ENCODE peak calls at places on chromosomes 7 and 10, in six cellular contexts. Z, C, H, L, G and Q are unnamed samples.
A peak's percentile ranks its signal among the peaks of the same experiment; 100 is the strongest.

GRCh38 chr7:32513205-32513604 is 17.9 kb downstream of the AVL9 start:
- DNase-seq in G (no peak), C (no peak), Z (no peak), H (no peak), L (no peak), Q (no peak)

GRCh38 chr7:149625339-149625946 is 127.8 kb upstream of the ZNF746 start:
- DNase-seq in G (peak; percentile 65), C (peak; percentile 54), Z (peak; percentile 21), H (peak; percentile 32), L (peak; percentile 45), Q (peak; percentile 35)

GRCh38 chr7:36967387-36967786 is 243.1 kb upstream of the AOAH start:
- DNase-seq in G (peak; percentile 76), C (peak; percentile 62), H (peak; percentile 52), L (peak; percentile 35), Z (peak; percentile 29), Q (peak; percentile 49)

GRCh38 chr7:139224219-139224618 is 6.8 kb upstream of the UBN2 start:
- DNase-seq in G (no peak), C (no peak), Z (no peak), H (no peak), L (no peak), Q (no peak)

GRCh38 chr10:22320591-22321155 is at the start of gene BMI1:
- DNase-seq in Z (no peak), L (peak; percentile 81), C (peak; percentile 70), G (peak; percentile 85), H (peak; percentile 28), Q (no peak)

GRCh38 chr7:99752354-99752753 is 17.4 kb upstream of the CYP3A7 start:
- DNase-seq in H (no peak), Z (no peak), C (peak; percentile 17), L (no peak), G (peak; percentile 46), Q (no peak)

GRCh38 chr10:46538723-46539426 is 17.6 kb downstream of the GPRIN2 start:
- DNase-seq in C (peak; percentile 35), Z (no peak), H (no peak), G (no peak), L (no peak), Q (no peak)

GRCh38 chr7:129495987-129496386 is 6.3 kb upstream of the SMKR1 start:
- DNase-seq in H (no peak), C (no peak), L (no peak), Z (no peak), G (no peak), Q (no peak)

GRCh38 chr10:86857097-86857825 is 100.2 kb downstream of the MMRN2 start:
- DNase-seq in G (peak; percentile 47), H (no peak), L (no peak), C (peak; percentile 88), Z (no peak), Q (no peak)

GRCh38 chr10:77339156-77339555 is 298.5 kb downstream of the KCNMA1 start:
- DNase-seq in L (no peak), Z (no peak), H (no peak), C (no peak), G (no peak), Q (no peak)

GRCh38 chr7:150737265-150738055 is at the start of gene GIMAP5:
- DNase-seq in Z (no peak), H (no peak), G (no peak), C (no peak), L (no peak), Q (no peak)

GRCh38 chr7:15921576-15921975 is 235.1 kb upstream of the MEOX2 start:
- DNase-seq in Z (peak; percentile 10), L (no peak), H (peak; percentile 13), G (no peak), C (peak; percentile 54), Q (no peak)

GRCh38 chr7:134016223-134016941 is 110.8 kb upstream of the LRGUK start:
- DNase-seq in H (peak; percentile 11), C (peak; percentile 39), G (peak; percentile 43), L (no peak), Z (no peak), Q (peak; percentile 46)

GRCh38 chr7:158109364-158110033 is 478.1 kb downstream of the PTPRN2 start:
- DNase-seq in L (no peak), H (no peak), Z (peak; percentile 2), C (no peak), G (no peak), Q (no peak)

GRCh38 chr10:107160866-107161265 is 3.6 kb downstream of the SORCS1 start:
- DNase-seq in G (no peak), Z (no peak), L (no peak), H (no peak), C (no peak), Q (no peak)

GRCh38 chr10:107157071-107157470 is 7.4 kb downstream of the SORCS1 start:
- DNase-seq in C (no peak), H (no peak), Z (no peak), L (no peak), G (no peak), Q (no peak)

GRCh38 chr10:107163904-107164861 is at the start of gene SORCS1:
- DNase-seq in H (no peak), C (no peak), Z (no peak), L (peak; percentile 34), G (no peak), Q (peak; percentile 50)

GRCh38 chr10:107163086-107163880 is 1.2 kb downstream of the SORCS1 start:
- DNase-seq in H (no peak), Z (no peak), G (no peak), C (no peak), L (no peak), Q (no peak)

DNA sequence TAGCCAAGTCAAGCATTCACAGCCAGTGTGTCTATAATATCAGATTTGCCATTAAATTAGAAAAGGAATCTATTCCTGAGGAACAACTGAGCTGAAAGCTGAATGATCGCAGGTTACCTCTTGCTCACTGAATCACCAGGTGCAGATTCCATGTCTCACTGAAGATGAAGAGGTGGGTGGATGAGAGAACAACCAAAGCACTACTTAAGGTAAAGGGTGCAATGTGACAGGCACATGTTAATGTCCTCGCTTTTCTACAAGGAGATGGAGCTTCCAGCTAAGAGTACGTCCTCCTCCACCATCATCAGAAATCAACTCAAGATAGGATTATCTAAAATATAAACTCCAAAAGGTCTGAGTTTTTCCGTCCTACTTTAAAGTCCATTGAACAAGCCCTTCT is 4.6 kb downstream of the SORCS1 start:
- DNase-seq in H (no peak), G (no peak), Z (no peak), L (no peak), C (no peak), Q (no peak)
- TF ChIP-seq CTCF in H (no peak), G (no peak), Z (no peak), L (no peak), C (no peak), Q (no peak)

DNA sequence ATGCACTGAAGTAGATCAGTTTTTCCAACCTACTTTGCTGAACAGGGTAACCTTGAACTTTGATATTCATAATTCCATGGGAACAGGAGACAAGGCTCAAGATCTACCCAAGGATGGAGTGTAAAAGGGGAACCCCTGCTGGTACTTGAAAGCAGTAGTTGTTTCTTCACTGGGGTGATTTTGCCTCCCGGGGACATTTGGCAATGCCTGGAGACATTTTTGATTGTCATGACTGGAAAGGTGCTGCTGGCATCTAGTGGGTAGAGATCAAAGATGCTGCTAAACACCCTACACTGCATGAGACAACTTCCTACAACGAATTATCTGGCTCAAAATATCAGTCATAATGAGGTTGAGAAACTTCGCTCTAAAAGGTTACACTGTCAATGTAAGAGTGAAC is 214.8 kb upstream of the CTBP2 start:
- DNase-seq in G (peak; percentile 11), C (peak; percentile 2), Z (no peak), L (no peak), H (peak; percentile 46), Q (no peak)
- TF ChIP-seq CTCF in G (no peak), C (peak; percentile 25), Z (peak; percentile 5), L (peak; percentile 27), H (peak; percentile 7), Q (no peak)

DNA sequence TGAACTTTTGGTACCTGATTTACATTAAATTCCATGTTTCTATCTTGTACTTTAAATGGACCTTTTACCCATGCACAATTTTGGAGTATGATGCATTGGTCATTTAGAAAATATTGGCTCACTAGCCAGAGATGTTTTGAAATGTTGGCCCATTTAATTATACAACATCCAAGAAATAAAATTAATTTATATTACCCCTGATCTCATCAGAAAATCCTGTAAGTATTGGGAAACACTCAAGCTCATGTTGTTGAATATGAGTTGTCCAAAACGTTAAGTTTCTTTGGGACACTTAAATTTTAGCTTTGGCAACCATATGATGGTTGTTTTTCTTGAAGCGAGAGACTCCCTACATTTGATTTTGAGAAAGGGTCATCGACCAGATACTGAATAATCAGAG is 492.7 kb downstream of the RPS24 start:
- DNase-seq in C (no peak), L (no peak), Z (no peak), G (no peak), H (no peak), Q (no peak)
- TF ChIP-seq CTCF in C (no peak), L (no peak), Z (no peak), G (no peak), H (no peak), Q (no peak)

GRCh38 chr10:70265032-70265689 is 18.6 kb downstream of the NPFFR1 start:
- DNase-seq in C (no peak), H (peak; percentile 39), Z (no peak), L (no peak), G (no peak), Q (no peak)
- TF ChIP-seq CTCF in C (peak; percentile 5), H (peak; percentile 14), Z (peak; percentile 26), L (peak; percentile 46), G (peak; percentile 13), Q (peak; percentile 52)

DNA sequence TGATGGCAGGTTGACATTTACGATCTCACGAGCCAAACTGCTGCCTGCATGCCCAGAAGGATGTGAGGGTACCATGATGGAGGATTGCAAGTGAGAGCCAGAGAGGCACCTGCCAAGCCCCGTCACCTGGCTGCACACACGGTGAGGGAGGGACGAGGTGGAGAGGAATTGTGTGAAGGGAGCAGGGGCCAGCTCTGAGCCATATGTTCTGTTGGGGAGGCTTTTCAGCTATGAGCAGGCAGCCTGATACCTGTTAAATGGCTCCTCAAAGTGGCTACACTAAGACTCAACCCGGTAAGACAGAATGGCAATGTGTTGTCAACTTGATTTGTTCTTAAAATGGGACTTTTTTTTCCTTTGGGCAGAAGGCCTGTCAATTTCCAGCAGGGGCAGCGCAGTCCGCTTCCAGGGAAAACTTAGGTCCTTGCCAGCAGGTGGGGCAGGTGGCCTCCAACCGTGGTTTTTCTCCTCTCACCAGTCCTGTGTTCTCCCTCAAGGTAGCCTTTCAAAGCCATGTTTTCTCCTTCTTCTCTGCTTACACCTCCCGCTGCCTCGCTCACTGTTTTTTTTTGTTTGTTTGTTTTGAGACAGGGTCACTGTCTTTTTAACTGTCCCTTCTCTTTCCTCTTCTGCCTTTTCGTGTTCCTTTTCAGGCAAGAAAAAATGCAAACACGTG is 57.7 kb upstream of the ZNRF2 start:
- DNase-seq in C (no peak), Z (no peak), H (peak; percentile 59), L (no peak), G (no peak), Q (peak; percentile 5)
- TF ChIP-seq CTCF in C (no peak), Z (peak; percentile 31), H (peak; percentile 67), L (peak; percentile 8), G (no peak), Q (peak; percentile 58)

GRCh38 chr10:35236739-35237138 is 99.6 kb upstream of the CCNY start:
- DNase-seq in G (peak; percentile 37), Z (no peak), L (no peak), H (no peak), C (peak; percentile 37), Q (no peak)
- TF ChIP-seq CTCF in G (peak; percentile 49), Z (peak; percentile 21), L (peak; percentile 33), H (no peak), C (peak; percentile 48), Q (peak; percentile 61)